ENCODE peak calls at places on chromosome 7, in nine cellular contexts. D, N, T, A, J, Q, U, L and M are unnamed samples.

GRCh38 chr7:44065431-44066110 is at the start of gene PGAM2:
- DNase-seq in D (no peak), N (no peak), T (no peak), A (peak), J (no peak), Q (no peak), U (no peak), L (no peak), M (no peak)

GRCh38 chr7:88276605-88277153 is 30.0 kb downstream of the STEAP4 start:
- DNase-seq in D (no peak), N (no peak), T (no peak), A (no peak), J (no peak), Q (no peak), U (no peak), L (no peak), M (no peak)

GRCh38 chr7:157767466-157767865 is 430.7 kb downstream of the DNAJB6 start:
- DNase-seq in D (no peak), N (no peak), T (no peak), A (no peak), J (no peak), Q (no peak), U (no peak), L (no peak), M (no peak)

GRCh38 chr7:105060923-105061322 is 46.9 kb downstream of the KMT2E start:
- DNase-seq in D (no peak), N (no peak), T (no peak), A (no peak), J (no peak), Q (no peak), U (peak), L (no peak), M (no peak)

GRCh38 chr7:100444311-100445278 is 8.3 kb upstream of the PPP1R35 start:
- DNase-seq in D (peak), N (no peak), T (no peak), A (no peak), J (no peak), Q (no peak), U (peak), L (no peak), M (no peak)

GRCh38 chr7:76224695-76225094 is 23.0 kb downstream of the SRRM3 start:
- DNase-seq in D (no peak), N (no peak), T (no peak), A (no peak), J (no peak), Q (no peak), U (no peak), L (no peak), M (no peak)

GRCh38 chr7:25952277-25953057 is 199.5 kb upstream of the NFE2L3 start:
- DNase-seq in D (no peak), N (no peak), T (no peak), A (no peak), J (peak), Q (no peak), U (no peak), L (peak), M (no peak)

GRCh38 chr7:5428470-5429252 is 5.0 kb upstream of the TNRC18 start:
- DNase-seq in D (no peak), N (no peak), T (peak), A (peak), J (peak), Q (no peak), U (peak), L (peak), M (no peak)

GRCh38 chr7:144526912-144527610 is 123.6 kb upstream of the NOBOX start:
- DNase-seq in D (peak), N (no peak), T (no peak), A (no peak), J (no peak), Q (no peak), U (no peak), L (no peak), M (no peak)

GRCh38 chr7:24227603-24228359 is 56.2 kb upstream of the NPY start:
- DNase-seq in D (no peak), N (no peak), T (no peak), A (no peak), J (no peak), Q (peak), U (no peak), L (no peak), M (peak)

GRCh38 chr7:28556036-28556435 is 143.7 kb downstream of the CREB5 start:
- DNase-seq in D (peak), N (no peak), T (no peak), A (no peak), J (no peak), Q (no peak), U (no peak), L (no peak), M (no peak)

GRCh38 chr7:72152171-72153131 is 259.7 kb downstream of the CALN1 start:
- DNase-seq in D (no peak), N (no peak), T (no peak), A (no peak), J (no peak), Q (no peak), U (no peak), L (no peak), M (no peak)

GRCh38 chr7:10802526-10802925 is 171.1 kb upstream of the PHF14 start:
- DNase-seq in D (peak), N (no peak), T (no peak), A (no peak), J (no peak), Q (no peak), U (peak), L (no peak), M (no peak)

GRCh38 chr7:23022258-23022745 is 8.4 kb upstream of the HYCC1 start:
- DNase-seq in D (no peak), N (no peak), T (peak), A (no peak), J (no peak), Q (no peak), U (peak), L (peak), M (no peak)

GRCh38 chr7:159024280-159024951 is 120.3 kb downstream of the VIPR2 start:
- DNase-seq in D (no peak), N (no peak), T (no peak), A (no peak), J (no peak), Q (no peak), U (no peak), L (no peak), M (no peak)

GRCh38 chr7:66952343-66953043 is 31.5 kb downstream of the TMEM248 start:
- DNase-seq in D (peak), N (peak), T (no peak), A (no peak), J (no peak), Q (no peak), U (peak), L (peak), M (no peak)

GRCh38 chr7:151276651-151277590 is 28.4 kb upstream of the SMARCD3 start:
- DNase-seq in D (peak), N (peak), T (no peak), A (peak), J (peak), Q (peak), U (peak), L (peak), M (peak)

GRCh38 chr7:50348469-50349162 is 44.1 kb downstream of the IKZF1 start:
- DNase-seq in D (no peak), N (no peak), T (no peak), A (no peak), J (no peak), Q (no peak), U (no peak), L (no peak), M (no peak)

GRCh38 chr7:69871213-69871885 is 273.1 kb downstream of the AUTS2 start:
- DNase-seq in D (peak), N (peak), T (peak), A (no peak), J (no peak), Q (no peak), U (peak), L (no peak), M (no peak)

GRCh38 chr7:55365103-55365679 is at the start of gene LANCL2:
- DNase-seq in D (no peak), N (peak), T (no peak), A (no peak), J (peak), Q (peak), U (peak), L (no peak), M (no peak)

GRCh38 chr7:137670521-137671064 is 176.2 kb downstream of the DGKI start:
- DNase-seq in D (peak), N (no peak), T (no peak), A (no peak), J (no peak), Q (no peak), U (peak), L (no peak), M (no peak)

GRCh38 chr7:80379034-80379433 is 132.8 kb downstream of the GNAT3 start:
- DNase-seq in D (peak), N (no peak), T (peak), A (no peak), J (no peak), Q (no peak), U (peak), L (no peak), M (no peak)

GRCh38 chr7:91519241-91520200 is 255.3 kb downstream of the FZD1 start:
- DNase-seq in D (peak), N (no peak), T (no peak), A (no peak), J (no peak), Q (no peak), U (no peak), L (no peak), M (no peak)

GRCh38 chr7:149724661-149725425 is 48.5 kb downstream of the ZNF467 start:
- DNase-seq in D (no peak), N (no peak), T (no peak), A (peak), J (no peak), Q (no peak), U (no peak), L (no peak), M (no peak)